ENCODE peak calls at places on chromosomes 4 and X, in eight cellular contexts. One of them, this sample, is unnamed.

GRCh38 chrX:47283015-47283771 is 50.4 kb downstream of the USP11 start:
- DNase-seq in stimulated activated CD4-positive, alpha-beta T cell treated with anti-CD3 and anti-CD28 coated beads, Interleukin-15, amount 100 ng/mL, for 1 hour: no peak
- DNase-seq in NCI-H1417: peak
- DNase-seq in naive thymus-derived CD4-positive, alpha-beta T cell: no peak
- DNase-seq in bronchial epithelial cell: peak
- DNase-seq in mucosa of descending colon: peak
- DNase-seq in ureter: no peak
- DNase-seq in HEK293T: peak
- DNase-seq in this sample: no peak

GRCh38 chrX:30930679-30931078 is 41.6 kb upstream of the TAB3 start:
- DNase-seq in naive thymus-derived CD4-positive, alpha-beta T cell: no peak
- DNase-seq in mucosa of descending colon: no peak
- DNase-seq in ureter: no peak
- DNase-seq in HEK293T: no peak
- DNase-seq in stimulated activated CD4-positive, alpha-beta T cell treated with anti-CD3 and anti-CD28 coated beads, Interleukin-15, amount 100 ng/mL, for 1 hour: no peak
- DNase-seq in bronchial epithelial cell: no peak
- DNase-seq in NCI-H1417: no peak
- DNase-seq in this sample: no peak

GRCh38 chrX:39205467-39205866 is 404.2 kb downstream of the MID1IP1 start:
- DNase-seq in NCI-H1417: no peak
- DNase-seq in naive thymus-derived CD4-positive, alpha-beta T cell: peak
- DNase-seq in mucosa of descending colon: no peak
- DNase-seq in bronchial epithelial cell: peak
- DNase-seq in HEK293T: no peak
- DNase-seq in ureter: no peak
- DNase-seq in stimulated activated CD4-positive, alpha-beta T cell treated with anti-CD3 and anti-CD28 coated beads, Interleukin-15, amount 100 ng/mL, for 1 hour: no peak
- DNase-seq in this sample: no peak

GRCh38 chr4:115664285-115664684 is 550.9 kb upstream of the NDST4 start:
- DNase-seq in bronchial epithelial cell: no peak
- DNase-seq in naive thymus-derived CD4-positive, alpha-beta T cell: no peak
- DNase-seq in ureter: no peak
- DNase-seq in mucosa of descending colon: no peak
- DNase-seq in NCI-H1417: no peak
- DNase-seq in stimulated activated CD4-positive, alpha-beta T cell treated with anti-CD3 and anti-CD28 coated beads, Interleukin-15, amount 100 ng/mL, for 1 hour: no peak
- DNase-seq in HEK293T: peak
- DNase-seq in this sample: no peak

GRCh38 chr4:40953253-40954118 is 203.7 kb downstream of the NSUN7 start:
- DNase-seq in bronchial epithelial cell: no peak
- DNase-seq in NCI-H1417: no peak
- DNase-seq in stimulated activated CD4-positive, alpha-beta T cell treated with anti-CD3 and anti-CD28 coated beads, Interleukin-15, amount 100 ng/mL, for 1 hour: no peak
- DNase-seq in naive thymus-derived CD4-positive, alpha-beta T cell: no peak
- DNase-seq in mucosa of descending colon: no peak
- DNase-seq in ureter: no peak
- DNase-seq in HEK293T: no peak
- DNase-seq in this sample: peak

GRCh38 chr4:157996598-157996997 is 176.2 kb downstream of the GASK1B start:
- DNase-seq in HEK293T: no peak
- DNase-seq in stimulated activated CD4-positive, alpha-beta T cell treated with anti-CD3 and anti-CD28 coated beads, Interleukin-15, amount 100 ng/mL, for 1 hour: no peak
- DNase-seq in bronchial epithelial cell: no peak
- DNase-seq in mucosa of descending colon: no peak
- DNase-seq in naive thymus-derived CD4-positive, alpha-beta T cell: no peak
- DNase-seq in NCI-H1417: no peak
- DNase-seq in ureter: no peak
- DNase-seq in this sample: no peak

GRCh38 chrX:56802921-56803848 is 74.1 kb downstream of the NBDY start:
- DNase-seq in stimulated activated CD4-positive, alpha-beta T cell treated with anti-CD3 and anti-CD28 coated beads, Interleukin-15, amount 100 ng/mL, for 1 hour: peak
- DNase-seq in naive thymus-derived CD4-positive, alpha-beta T cell: peak
- DNase-seq in bronchial epithelial cell: peak
- DNase-seq in mucosa of descending colon: peak
- DNase-seq in NCI-H1417: peak
- DNase-seq in HEK293T: peak
- DNase-seq in ureter: peak
- DNase-seq in this sample: peak

GRCh38 chr4:77040265-77040664 is 35.5 kb downstream of the CCNI start:
- DNase-seq in NCI-H1417: no peak
- DNase-seq in naive thymus-derived CD4-positive, alpha-beta T cell: no peak
- DNase-seq in bronchial epithelial cell: peak
- DNase-seq in stimulated activated CD4-positive, alpha-beta T cell treated with anti-CD3 and anti-CD28 coated beads, Interleukin-15, amount 100 ng/mL, for 1 hour: no peak
- DNase-seq in mucosa of descending colon: no peak
- DNase-seq in ureter: no peak
- DNase-seq in HEK293T: no peak
- DNase-seq in this sample: no peak

GRCh38 chr4:21507439-21507838 is 441.1 kb downstream of the KCNIP4 start:
- DNase-seq in stimulated activated CD4-positive, alpha-beta T cell treated with anti-CD3 and anti-CD28 coated beads, Interleukin-15, amount 100 ng/mL, for 1 hour: no peak
- DNase-seq in ureter: no peak
- DNase-seq in naive thymus-derived CD4-positive, alpha-beta T cell: no peak
- DNase-seq in NCI-H1417: no peak
- DNase-seq in mucosa of descending colon: no peak
- DNase-seq in HEK293T: peak
- DNase-seq in bronchial epithelial cell: peak
- DNase-seq in this sample: no peak

GRCh38 chr4:41369680-41370079 is 113.0 kb downstream of the UCHL1 start:
- DNase-seq in HEK293T: no peak
- DNase-seq in mucosa of descending colon: no peak
- DNase-seq in bronchial epithelial cell: peak
- DNase-seq in naive thymus-derived CD4-positive, alpha-beta T cell: no peak
- DNase-seq in stimulated activated CD4-positive, alpha-beta T cell treated with anti-CD3 and anti-CD28 coated beads, Interleukin-15, amount 100 ng/mL, for 1 hour: no peak
- DNase-seq in NCI-H1417: no peak
- DNase-seq in ureter: peak
- DNase-seq in this sample: peak

GRCh38 chr4:24794916-24795665 is at the start of gene SOD3:
- DNase-seq in mucosa of descending colon: peak
- DNase-seq in ureter: peak
- DNase-seq in NCI-H1417: no peak
- DNase-seq in HEK293T: no peak
- DNase-seq in stimulated activated CD4-positive, alpha-beta T cell treated with anti-CD3 and anti-CD28 coated beads, Interleukin-15, amount 100 ng/mL, for 1 hour: no peak
- DNase-seq in naive thymus-derived CD4-positive, alpha-beta T cell: no peak
- DNase-seq in bronchial epithelial cell: peak
- DNase-seq in this sample: peak

GRCh38 chr4:73770917-73771316 is 30.5 kb downstream of the CXCL8 start:
- DNase-seq in HEK293T: no peak
- DNase-seq in stimulated activated CD4-positive, alpha-beta T cell treated with anti-CD3 and anti-CD28 coated beads, Interleukin-15, amount 100 ng/mL, for 1 hour: no peak
- DNase-seq in naive thymus-derived CD4-positive, alpha-beta T cell: no peak
- DNase-seq in ureter: no peak
- DNase-seq in mucosa of descending colon: peak
- DNase-seq in bronchial epithelial cell: no peak
- DNase-seq in NCI-H1417: peak
- DNase-seq in this sample: no peak

GRCh38 chr4:3701271-3702083 is 64.7 kb upstream of the ADRA2C start:
- DNase-seq in NCI-H1417: no peak
- DNase-seq in ureter: no peak
- DNase-seq in naive thymus-derived CD4-positive, alpha-beta T cell: no peak
- DNase-seq in bronchial epithelial cell: no peak
- DNase-seq in mucosa of descending colon: no peak
- DNase-seq in HEK293T: no peak
- DNase-seq in stimulated activated CD4-positive, alpha-beta T cell treated with anti-CD3 and anti-CD28 coated beads, Interleukin-15, amount 100 ng/mL, for 1 hour: no peak
- DNase-seq in this sample: peak

GRCh38 chr4:118994030-118994429 is 105.4 kb downstream of the SYNPO2 start:
- DNase-seq in stimulated activated CD4-positive, alpha-beta T cell treated with anti-CD3 and anti-CD28 coated beads, Interleukin-15, amount 100 ng/mL, for 1 hour: no peak
- DNase-seq in mucosa of descending colon: peak
- DNase-seq in NCI-H1417: no peak
- DNase-seq in HEK293T: no peak
- DNase-seq in ureter: peak
- DNase-seq in bronchial epithelial cell: no peak
- DNase-seq in naive thymus-derived CD4-positive, alpha-beta T cell: no peak
- DNase-seq in this sample: no peak

GRCh38 chr4:98656443-98656842 is 2.0 kb downstream of the TSPAN5 start:
- DNase-seq in stimulated activated CD4-positive, alpha-beta T cell treated with anti-CD3 and anti-CD28 coated beads, Interleukin-15, amount 100 ng/mL, for 1 hour: no peak
- DNase-seq in bronchial epithelial cell: no peak
- DNase-seq in ureter: no peak
- DNase-seq in HEK293T: no peak
- DNase-seq in mucosa of descending colon: no peak
- DNase-seq in NCI-H1417: no peak
- DNase-seq in naive thymus-derived CD4-positive, alpha-beta T cell: no peak
- DNase-seq in this sample: no peak

GRCh38 chr4:24330198-24330972 is 254.0 kb downstream of the DHX15 start:
- DNase-seq in ureter: no peak
- DNase-seq in naive thymus-derived CD4-positive, alpha-beta T cell: no peak
- DNase-seq in stimulated activated CD4-positive, alpha-beta T cell treated with anti-CD3 and anti-CD28 coated beads, Interleukin-15, amount 100 ng/mL, for 1 hour: no peak
- DNase-seq in mucosa of descending colon: no peak
- DNase-seq in NCI-H1417: no peak
- DNase-seq in bronchial epithelial cell: peak
- DNase-seq in HEK293T: no peak
- DNase-seq in this sample: no peak

GRCh38 chrX:129636175-129636681 is 18.5 kb downstream of the APLN start:
- DNase-seq in ureter: no peak
- DNase-seq in NCI-H1417: no peak
- DNase-seq in HEK293T: no peak
- DNase-seq in bronchial epithelial cell: peak
- DNase-seq in stimulated activated CD4-positive, alpha-beta T cell treated with anti-CD3 and anti-CD28 coated beads, Interleukin-15, amount 100 ng/mL, for 1 hour: no peak
- DNase-seq in naive thymus-derived CD4-positive, alpha-beta T cell: no peak
- DNase-seq in mucosa of descending colon: peak
- DNase-seq in this sample: no peak

GRCh38 chr4:55159851-55160250 is 34.5 kb upstream of the KDR start:
- DNase-seq in NCI-H1417: no peak
- DNase-seq in stimulated activated CD4-positive, alpha-beta T cell treated with anti-CD3 and anti-CD28 coated beads, Interleukin-15, amount 100 ng/mL, for 1 hour: no peak
- DNase-seq in mucosa of descending colon: no peak
- DNase-seq in HEK293T: no peak
- DNase-seq in ureter: no peak
- DNase-seq in bronchial epithelial cell: no peak
- DNase-seq in naive thymus-derived CD4-positive, alpha-beta T cell: no peak
- DNase-seq in this sample: no peak

GRCh38 chrX:856901-857300 is 226.3 kb downstream of the SHOX start:
- DNase-seq in NCI-H1417: no peak
- DNase-seq in bronchial epithelial cell: no peak
- DNase-seq in naive thymus-derived CD4-positive, alpha-beta T cell: no peak
- DNase-seq in HEK293T: no peak
- DNase-seq in stimulated activated CD4-positive, alpha-beta T cell treated with anti-CD3 and anti-CD28 coated beads, Interleukin-15, amount 100 ng/mL, for 1 hour: no peak
- DNase-seq in ureter: no peak
- DNase-seq in mucosa of descending colon: no peak
- DNase-seq in this sample: no peak

GRCh38 chr4:40886931-40887330 is 137.2 kb downstream of the NSUN7 start:
- DNase-seq in bronchial epithelial cell: no peak
- DNase-seq in mucosa of descending colon: no peak
- DNase-seq in HEK293T: no peak
- DNase-seq in NCI-H1417: no peak
- DNase-seq in stimulated activated CD4-positive, alpha-beta T cell treated with anti-CD3 and anti-CD28 coated beads, Interleukin-15, amount 100 ng/mL, for 1 hour: no peak
- DNase-seq in naive thymus-derived CD4-positive, alpha-beta T cell: no peak
- DNase-seq in ureter: no peak
- DNase-seq in this sample: no peak

GRCh38 chr4:173420324-173420752 is 21.4 kb upstream of the SCRG1 start:
- DNase-seq in mucosa of descending colon: no peak
- DNase-seq in bronchial epithelial cell: peak
- DNase-seq in ureter: no peak
- DNase-seq in NCI-H1417: peak
- DNase-seq in stimulated activated CD4-positive, alpha-beta T cell treated with anti-CD3 and anti-CD28 coated beads, Interleukin-15, amount 100 ng/mL, for 1 hour: no peak
- DNase-seq in naive thymus-derived CD4-positive, alpha-beta T cell: no peak
- DNase-seq in HEK293T: peak
- DNase-seq in this sample: no peak

GRCh38 chrX:11750051-11750450 is 8.0 kb upstream of the MSL3 start:
- DNase-seq in HEK293T: no peak
- DNase-seq in NCI-H1417: no peak
- DNase-seq in ureter: no peak
- DNase-seq in naive thymus-derived CD4-positive, alpha-beta T cell: no peak
- DNase-seq in stimulated activated CD4-positive, alpha-beta T cell treated with anti-CD3 and anti-CD28 coated beads, Interleukin-15, amount 100 ng/mL, for 1 hour: no peak
- DNase-seq in bronchial epithelial cell: peak
- DNase-seq in mucosa of descending colon: no peak
- DNase-seq in this sample: no peak